ENCODE peak calls at places on chromosomes 7 and 10, in nine cellular contexts. N, Y, M, X, O, J, V, A and T are unnamed samples.
A peak's percentile ranks its signal among the peaks of the same experiment; 100 is the strongest.

GRCh38 chr7:150450491-150450992 is at the start of gene GIMAP8:
- DNase-seq in O (no peak), X (no peak), J (no peak), A (no peak), N (peak; percentile 51), V (no peak), Y (no peak), M (peak; percentile 58), T (no peak)

GRCh38 chr10:34734918-34735317 is 80.2 kb downstream of the PARD3 start:
- DNase-seq in O (no peak), J (no peak), N (no peak), X (no peak), A (no peak), V (no peak), M (no peak), Y (no peak), T (no peak)

GRCh38 chr10:69362471-69362954 is 54.2 kb downstream of the TACR2 start:
- DNase-seq in X (peak; percentile 28), J (no peak), M (no peak), N (no peak), V (peak; percentile 83), A (peak; percentile 89), O (no peak), Y (peak; percentile 57), T (peak; percentile 89)

GRCh38 chr10:133372507-133372906 is 647 bp downstream of the ECHS1 start:
- DNase-seq in V (no peak), O (no peak), A (no peak), M (no peak), N (no peak), J (no peak), X (no peak), Y (no peak), T (peak; percentile 33)

GRCh38 chr10:125023862-125024495 is 82.1 kb downstream of the ZRANB1 start:
- DNase-seq in X (no peak), J (no peak), V (no peak), Y (no peak), M (no peak), O (no peak), N (no peak), A (no peak), T (no peak)

GRCh38 chr10:1542941-1543340 is 194.4 kb downstream of the ADARB2 start:
- DNase-seq in M (no peak), O (no peak), N (no peak), X (no peak), Y (no peak), V (no peak), A (no peak), J (peak; percentile 4), T (no peak)

GRCh38 chr7:23404546-23405239 is 65.6 kb downstream of the IGF2BP3 start:
- DNase-seq in X (no peak), O (no peak), V (no peak), Y (no peak), A (no peak), N (no peak), M (peak; percentile 17), J (no peak), T (no peak)

GRCh38 chr7:68640103-68640502 is 958.2 kb upstream of the AUTS2 start:
- DNase-seq in N (no peak), J (no peak), M (no peak), Y (no peak), A (no peak), X (no peak), V (no peak), O (no peak), T (no peak)

GRCh38 chr10:86376852-86377796 is 10.5 kb upstream of the GRID1 start:
- DNase-seq in J (peak; percentile 95), N (peak; percentile 73), Y (peak; percentile 93), X (peak; percentile 71), V (peak; percentile 57), M (peak; percentile 85), O (peak; percentile 88), A (peak; percentile 52), T (peak; percentile 64)

GRCh38 chr7:20661884-20662283 is 46.4 kb downstream of the ABCB5 start:
- DNase-seq in J (no peak), X (no peak), V (no peak), N (no peak), Y (no peak), M (no peak), O (no peak), A (no peak), T (no peak)

GRCh38 chr10:29304259-29305030 is 15.6 kb downstream of the LYZL1 start:
- DNase-seq in A (peak; percentile 68), V (peak; percentile 76), Y (peak; percentile 85), O (peak; percentile 81), M (peak; percentile 5), N (peak; percentile 64), J (peak; percentile 65), X (peak; percentile 73), T (peak; percentile 45)

GRCh38 chr7:5452470-5452899 is 28.9 kb upstream of the TNRC18 start:
- DNase-seq in A (no peak), V (no peak), X (no peak), J (no peak), M (no peak), N (no peak), O (no peak), Y (no peak), T (no peak)

GRCh38 chr10:122471531-122472177 is 10.3 kb downstream of the HTRA1 start:
- DNase-seq in V (peak; percentile 71), N (no peak), J (no peak), Y (peak; percentile 23), X (no peak), A (no peak), M (no peak), O (no peak), T (no peak)

GRCh38 chr7:98221611-98222532 is 10.6 kb downstream of the BHLHA15 start:
- DNase-seq in V (no peak), O (no peak), X (no peak), Y (no peak), A (no peak), N (no peak), M (no peak), J (no peak), T (no peak)

GRCh38 chr7:151085691-151086620 is at the start of gene AGAP3:
- DNase-seq in N (no peak), V (peak; percentile 85), X (peak; percentile 76), Y (peak; percentile 96), O (peak; percentile 94), M (peak; percentile 67), J (peak; percentile 83), A (peak; percentile 89), T (peak; percentile 87)

GRCh38 chr7:42167206-42167913 is 69.6 kb downstream of the GLI3 start:
- DNase-seq in J (no peak), M (no peak), Y (no peak), X (peak; percentile 14), A (peak; percentile 64), O (no peak), N (no peak), V (peak; percentile 29), T (no peak)

GRCh38 chr7:12030116-12030515 is 181.0 kb upstream of the TMEM106B start:
- DNase-seq in M (no peak), N (no peak), X (no peak), O (no peak), Y (peak; percentile 7), V (peak; percentile 19), A (peak; percentile 94), J (no peak), T (no peak)

GRCh38 chr7:904847-905246 is 28.5 kb downstream of the GET4 start:
- DNase-seq in J (no peak), N (no peak), Y (peak; percentile 82), V (peak; percentile 61), O (no peak), X (no peak), M (no peak), A (peak; percentile 50), T (peak; percentile 57)

GRCh38 chr10:77837248-77837924 is 89.2 kb downstream of the DLG5 start:
- DNase-seq in N (peak; percentile 82), X (peak; percentile 47), Y (no peak), M (peak; percentile 53), A (peak; percentile 22), J (peak; percentile 82), V (peak; percentile 35), O (peak; percentile 71), T (no peak)

GRCh38 chr10:25483999-25484398 is 309.2 kb downstream of the GPR158 start:
- DNase-seq in X (no peak), J (no peak), A (no peak), M (no peak), Y (no peak), O (no peak), N (no peak), V (no peak), T (no peak)

GRCh38 chr10:113879691-113880090 is 25.2 kb downstream of the NHLRC2 start:
- DNase-seq in Y (no peak), X (no peak), O (no peak), V (no peak), N (no peak), A (no peak), M (no peak), J (no peak), T (no peak)